ENCODE peak calls at places on chromosomes 4 and X, in eight cellular contexts. Z, H, I, M, G, E, K and C are unnamed samples.

GRCh38 chr4:156779774-156780173 is 191.8 kb downstream of the PDGFC start:
- DNase-seq in M (no peak), H (peak; percentile 76), I (no peak), G (no peak), E (peak; percentile 89), K (no peak), Z (no peak), C (no peak)

GRCh38 chr4:17962171-17962570 is 59.4 kb downstream of the LCORL start:
- DNase-seq in M (no peak), K (no peak), H (no peak), I (no peak), G (no peak), Z (no peak), E (no peak), C (no peak)

GRCh38 chrX:53071064-53071463 is 11.1 kb upstream of the TSPYL2 start:
- DNase-seq in I (no peak), M (no peak), K (no peak), E (no peak), Z (no peak), G (no peak), H (no peak), C (no peak)

GRCh38 chrX:22159071-22159470 is 113.6 kb upstream of the CBLL2 start:
- DNase-seq in G (no peak), K (no peak), M (no peak), Z (no peak), H (peak; percentile 31), E (peak; percentile 43), I (no peak), C (no peak)

GRCh38 chr4:137794779-137795178 is 262.5 kb upstream of the PCDH18 start:
- DNase-seq in Z (no peak), I (no peak), G (no peak), E (peak; percentile 14), H (peak; percentile 1), M (no peak), K (no peak), C (no peak)

GRCh38 chrX:134388161-134389109 is 71.5 kb upstream of the HPRT1 start:
- DNase-seq in M (no peak), K (no peak), G (no peak), Z (no peak), H (no peak), E (no peak), I (no peak), C (peak; percentile 81)

GRCh38 chrX:70960728-70961127 is 29.8 kb upstream of the SLC7A3 start:
- DNase-seq in Z (no peak), E (no peak), K (no peak), G (no peak), M (no peak), H (no peak), I (no peak), C (no peak)

GRCh38 chrX:119266364-119266995 is 30.4 kb downstream of the PGRMC1 start:
- DNase-seq in K (no peak), H (peak; percentile 6), M (no peak), Z (no peak), G (peak; percentile 53), E (peak; percentile 33), I (peak; percentile 30), C (peak; percentile 21)

GRCh38 chr4:82282875-82283274 is 90.9 kb downstream of the HNRNPD start:
- DNase-seq in H (no peak), K (no peak), G (no peak), I (no peak), Z (no peak), M (no peak), E (no peak), C (no peak)

GRCh38 chr4:151418385-151418784 is 9.4 kb downstream of the FHIP1A start:
- DNase-seq in E (peak; percentile 70), H (peak; percentile 93), K (no peak), Z (no peak), M (no peak), G (no peak), I (no peak), C (no peak)

GRCh38 chr4:183905081-183905592 is at the start of gene STOX2:
- DNase-seq in G (peak; percentile 93), I (no peak), Z (peak; percentile 93), E (peak; percentile 57), M (peak; percentile 5), H (peak; percentile 53), K (peak; percentile 88), C (no peak)

GRCh38 chrX:120144178-120144844 is 14.1 kb upstream of the RHOXF2 start:
- DNase-seq in I (no peak), H (no peak), M (no peak), E (peak; percentile 21), Z (no peak), G (no peak), K (no peak), C (no peak)

GRCh38 chr4:145734576-145735329 is 54.8 kb downstream of the C4orf51 start:
- DNase-seq in M (no peak), G (no peak), H (peak; percentile 99), E (peak; percentile 89), I (no peak), K (no peak), Z (peak; percentile 63), C (no peak)

GRCh38 chr4:78556655-78557054 is 5.1 kb downstream of the ANXA3 start:
- DNase-seq in I (no peak), H (peak; percentile 55), E (no peak), M (no peak), K (no peak), Z (no peak), G (no peak), C (no peak)

GRCh38 chr4:13903851-13904340 is 276.4 kb upstream of the BOD1L1 start:
- DNase-seq in I (no peak), G (no peak), K (no peak), M (no peak), H (no peak), Z (no peak), E (no peak), C (no peak)

GRCh38 chr4:1406946-1407656 is 859 bp upstream of the NKX1-1 start:
- DNase-seq in I (no peak), K (no peak), G (peak; percentile 42), M (no peak), H (no peak), Z (no peak), E (no peak), C (no peak)

GRCh38 chr4:54540931-54541330 is 116.8 kb upstream of the KIT start:
- DNase-seq in M (no peak), G (no peak), E (no peak), Z (no peak), K (no peak), H (no peak), I (no peak), C (no peak)

GRCh38 chr4:173168396-173169177 is at the start of gene GALNT7:
- DNase-seq in G (peak; percentile 92), M (peak; percentile 6), Z (peak; percentile 86), E (peak; percentile 57), K (peak; percentile 66), I (peak; percentile 87), H (peak; percentile 66), C (peak; percentile 74)

GRCh38 chr4:56570041-56570440 is 64.5 kb downstream of the ARL9 start:
- DNase-seq in K (no peak), M (no peak), I (no peak), Z (no peak), E (no peak), G (no peak), H (peak; percentile 2), C (no peak)

GRCh38 chr4:5798447-5798846 is 87.4 kb downstream of the EVC start:
- DNase-seq in Z (no peak), M (no peak), I (no peak), K (peak; percentile 52), E (no peak), G (no peak), H (no peak), C (no peak)

GRCh38 chrX:155188786-155189185 is 27.5 kb upstream of the VBP1 start:
- DNase-seq in Z (no peak), K (no peak), G (no peak), H (no peak), M (no peak), I (peak; percentile 62), E (no peak), C (peak; percentile 2)

GRCh38 chr4:140163029-140163810 is 9.2 kb upstream of the MAML3 start:
- DNase-seq in Z (no peak), M (no peak), I (no peak), G (no peak), H (peak; percentile 29), K (no peak), E (peak; percentile 78), C (no peak)

GRCh38 chr4:39731908-39732307 is 34.0 kb downstream of the UBE2K start:
- DNase-seq in H (no peak), G (no peak), I (no peak), K (no peak), Z (no peak), M (no peak), E (no peak), C (no peak)

GRCh38 chr4:39729557-39729956 is 31.6 kb downstream of the UBE2K start:
- DNase-seq in K (no peak), G (no peak), M (no peak), E (peak; percentile 52), H (peak; percentile 61), Z (no peak), I (no peak), C (no peak)

GRCh38 chr4:39730067-39730466 is 32.1 kb downstream of the UBE2K start:
- DNase-seq in H (peak; percentile 14), E (no peak), G (no peak), Z (no peak), M (no peak), K (no peak), I (no peak), C (no peak)

GRCh38 chr4:39732728-39733127 is 34.8 kb downstream of the UBE2K start:
- DNase-seq in M (no peak), K (no peak), E (peak; percentile 85), H (peak; percentile 78), I (no peak), G (no peak), Z (no peak), C (no peak)
- H3K27ac ChIP-seq in M (no peak overlapping the region), K (no peak overlapping the region), E (no peak overlapping the region), H (peak overlapping the region; percentile 29), I (no peak overlapping the region), G (peak overlapping the region; percentile 52), Z (no peak overlapping the region), C (no peak overlapping the region)

GRCh38 chrX:66012094-66012534 is 27.8 kb downstream of the VSIG4 start:
- DNase-seq in E (no peak), Z (no peak), H (peak; percentile 17), G (no peak), I (peak; percentile 81), K (no peak), M (no peak), C (peak; percentile 87)
- H3K4me1 ChIP-seq in E (no peaks in the 10 kb centered on the region), Z (no peaks in the 10 kb centered on the region), H (peaks cover 5% of the 10 kb centered on the region), G (no peaks in the 10 kb centered on the region), I (peaks cover 98% of the 10 kb centered on the region), K (no peaks in the 10 kb centered on the region), M (no peaks in the 10 kb centered on the region), C (peaks cover 71% of the 10 kb centered on the region)

DNA sequence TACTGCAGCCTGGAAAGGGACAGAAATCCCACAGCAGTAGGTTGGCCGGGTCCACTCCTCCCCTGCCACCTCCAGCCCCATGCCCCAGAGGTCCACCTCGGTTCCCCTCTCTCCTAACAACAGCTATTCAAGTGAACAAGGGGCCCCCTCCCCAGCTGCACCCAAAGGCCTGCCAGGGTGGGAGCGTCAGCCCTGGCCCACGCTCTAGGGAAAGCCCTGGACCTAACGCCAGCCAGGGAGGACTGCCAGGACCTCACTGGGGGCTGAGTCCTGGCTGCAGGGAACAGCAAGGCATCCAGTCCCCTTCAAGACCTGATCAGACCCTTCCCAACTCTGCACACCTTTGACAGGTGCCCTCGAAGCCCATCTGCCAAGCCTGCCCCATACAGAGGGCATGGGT is 13.2 kb downstream of the SLC6A8 start:
- DNase-seq in E (no peak), G (no peak), K (no peak), Z (no peak), M (no peak), H (no peak), I (no peak), C (no peak)
- H3K27ac ChIP-seq in E (no peak overlapping the region), G (no peak overlapping the region), K (peak overlapping the region; percentile 79), Z (no peak overlapping the region), M (peak overlapping the region; percentile 55), H (no peak overlapping the region), I (no peak overlapping the region), C (no peak overlapping the region)

GRCh38 chr4:174334628-174335027 is 50.9 kb downstream of the CEP44 start:
- DNase-seq in M (no peak), K (no peak), Z (no peak), E (no peak), H (peak; percentile 93), I (no peak), G (no peak), C (no peak)
- H3K4me1 ChIP-seq in M (no peaks in the 10 kb centered on the region), K (no peaks in the 10 kb centered on the region), Z (no peaks in the 10 kb centered on the region), E (no peaks in the 10 kb centered on the region), H (peaks cover 13% of the 10 kb centered on the region), I (no peaks in the 10 kb centered on the region), G (no peaks in the 10 kb centered on the region), C (no peaks in the 10 kb centered on the region)